ENCODE peak calls at places on chromosomes 5 and 9, in eight cellular contexts. One of them, this sample, is unnamed.

GRCh38 chr5:181241393-181241975 is 2.2 kb downstream of the RACK1 start:
- DNase-seq in prostate gland: no peak
- DNase-seq in lower lobe of right lung: no peak
- DNase-seq in fibroblast of mammary gland: peak; percentile 93
- DNase-seq in psoas muscle: peak; percentile 68
- DNase-seq in GM23338: no peak
- DNase-seq in astrocyte of the spinal cord: peak; percentile 77
- DNase-seq in A549: peak; percentile 64
- DNase-seq in this sample: no peak

GRCh38 chr9:35520404-35520790 is 30.5 kb downstream of the RUSC2 start:
- DNase-seq in lower lobe of right lung: no peak
- DNase-seq in A549: no peak
- DNase-seq in astrocyte of the spinal cord: no peak
- DNase-seq in psoas muscle: no peak
- DNase-seq in fibroblast of mammary gland: no peak
- DNase-seq in GM23338: no peak
- DNase-seq in prostate gland: no peak
- DNase-seq in this sample: no peak

GRCh38 chr9:78986446-78986845 is 585.3 kb upstream of the TLE4 start:
- DNase-seq in lower lobe of right lung: no peak
- DNase-seq in prostate gland: no peak
- DNase-seq in fibroblast of mammary gland: no peak
- DNase-seq in psoas muscle: no peak
- DNase-seq in GM23338: no peak
- DNase-seq in A549: no peak
- DNase-seq in astrocyte of the spinal cord: no peak
- DNase-seq in this sample: no peak

GRCh38 chr9:8287501-8287900 is 487.9 kb upstream of the DMAC1 start:
- DNase-seq in prostate gland: no peak
- DNase-seq in fibroblast of mammary gland: no peak
- DNase-seq in psoas muscle: no peak
- DNase-seq in lower lobe of right lung: no peak
- DNase-seq in A549: no peak
- DNase-seq in astrocyte of the spinal cord: no peak
- DNase-seq in GM23338: no peak
- DNase-seq in this sample: no peak

GRCh38 chr5:74196233-74196632 is 444.3 kb downstream of the ENC1 start:
- DNase-seq in prostate gland: no peak
- DNase-seq in A549: no peak
- DNase-seq in astrocyte of the spinal cord: no peak
- DNase-seq in psoas muscle: no peak
- DNase-seq in fibroblast of mammary gland: no peak
- DNase-seq in lower lobe of right lung: no peak
- DNase-seq in GM23338: no peak
- DNase-seq in this sample: no peak

GRCh38 chr9:104819033-104819432 is 55.1 kb downstream of the NIPSNAP3B start:
- DNase-seq in astrocyte of the spinal cord: no peak
- DNase-seq in A549: no peak
- DNase-seq in prostate gland: no peak
- DNase-seq in lower lobe of right lung: no peak
- DNase-seq in fibroblast of mammary gland: no peak
- DNase-seq in GM23338: no peak
- DNase-seq in psoas muscle: no peak
- DNase-seq in this sample: no peak

GRCh38 chr9:124792976-124793594 is 16.2 kb downstream of the OLFML2A start:
- DNase-seq in astrocyte of the spinal cord: no peak
- DNase-seq in A549: no peak
- DNase-seq in fibroblast of mammary gland: peak; percentile 69
- DNase-seq in lower lobe of right lung: no peak
- DNase-seq in GM23338: no peak
- DNase-seq in psoas muscle: peak; percentile 86
- DNase-seq in prostate gland: no peak
- DNase-seq in this sample: no peak

GRCh38 chr9:31597977-31598376 is 786.5 kb upstream of the ACO1 start:
- DNase-seq in prostate gland: no peak
- DNase-seq in A549: no peak
- DNase-seq in GM23338: no peak
- DNase-seq in psoas muscle: no peak
- DNase-seq in astrocyte of the spinal cord: peak; percentile 44
- DNase-seq in lower lobe of right lung: no peak
- DNase-seq in fibroblast of mammary gland: peak; percentile 2
- DNase-seq in this sample: peak; percentile 12

GRCh38 chr5:126446498-126447224 is 23.5 kb downstream of the GRAMD2B start:
- DNase-seq in fibroblast of mammary gland: peak; percentile 63
- DNase-seq in lower lobe of right lung: no peak
- DNase-seq in GM23338: no peak
- DNase-seq in A549: peak; percentile 17
- DNase-seq in prostate gland: no peak
- DNase-seq in astrocyte of the spinal cord: peak; percentile 67
- DNase-seq in psoas muscle: no peak
- DNase-seq in this sample: no peak

DNA sequence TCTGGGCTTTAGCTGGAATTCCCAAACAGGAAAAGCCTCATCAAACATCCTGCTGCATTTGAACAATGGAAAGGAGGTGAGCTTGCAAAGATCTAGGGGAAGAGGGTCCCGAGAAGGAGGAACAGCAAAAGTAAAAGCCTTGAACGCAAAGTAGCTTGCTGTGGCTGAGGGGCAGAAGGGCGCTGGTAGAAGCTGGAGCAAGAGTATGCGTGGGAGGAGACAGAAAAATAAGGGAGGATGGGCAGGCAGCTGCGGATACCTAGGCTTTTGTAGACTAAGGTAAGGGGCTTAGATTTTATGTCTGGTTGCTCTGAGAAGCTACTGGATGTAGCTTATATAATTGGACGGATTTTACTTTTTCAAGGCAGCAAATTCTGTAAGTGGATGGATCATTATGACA is 21.9 kb upstream of the TGFBR1 start:
- DNase-seq in astrocyte of the spinal cord: no peak
- DNase-seq in fibroblast of mammary gland: no peak
- DNase-seq in A549: no peak
- DNase-seq in GM23338: no peak
- DNase-seq in lower lobe of right lung: no peak
- DNase-seq in psoas muscle: no peak
- DNase-seq in prostate gland: no peak
- DNase-seq in this sample: no peak
- H3K4me3 ChIP-seq in astrocyte of the spinal cord: no peak overlapping the region
- H3K4me3 ChIP-seq in fibroblast of mammary gland: no peak overlapping the region
- H3K4me3 ChIP-seq in A549: no peak overlapping the region
- H3K4me3 ChIP-seq in GM23338: no peak overlapping the region
- H3K4me3 ChIP-seq in lower lobe of right lung: no peak overlapping the region
- H3K4me3 ChIP-seq in psoas muscle: no peak overlapping the region
- H3K4me3 ChIP-seq in prostate gland: no peak overlapping the region
- H3K4me3 ChIP-seq in this sample: no peak overlapping the region

DNA sequence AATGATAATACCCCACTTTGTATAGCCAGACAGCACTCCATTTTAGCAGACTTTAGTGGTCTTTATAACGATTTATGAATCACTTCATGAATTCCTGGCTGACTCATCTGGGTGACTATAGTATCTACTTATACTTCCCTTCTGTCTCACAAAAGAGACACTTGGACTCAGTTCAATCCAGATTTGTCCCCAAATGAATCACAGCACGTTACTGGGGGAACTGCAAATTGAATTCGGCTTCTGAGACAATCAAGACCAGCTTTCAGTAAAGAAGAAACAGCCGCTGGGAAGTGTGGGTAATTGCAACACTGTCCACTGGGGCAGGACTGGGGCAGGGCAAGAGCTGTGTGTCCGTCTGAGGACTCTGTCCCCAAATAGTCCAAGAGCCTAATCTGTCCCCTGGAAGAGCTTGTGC is 337.3 kb upstream of the RFX3 start:
- DNase-seq in prostate gland: no peak
- DNase-seq in astrocyte of the spinal cord: peak; percentile 90
- DNase-seq in fibroblast of mammary gland: peak; percentile 98
- DNase-seq in A549: peak; percentile 44
- DNase-seq in GM23338: no peak
- DNase-seq in psoas muscle: peak; percentile 52
- DNase-seq in lower lobe of right lung: no peak
- DNase-seq in this sample: peak; percentile 46
- TF ChIP-seq CTCF in prostate gland: no peak
- TF ChIP-seq CTCF in astrocyte of the spinal cord: no peak
- TF ChIP-seq CTCF in fibroblast of mammary gland: peak; percentile 17
- TF ChIP-seq CTCF in A549: no peak
- TF ChIP-seq CTCF in GM23338: no peak
- TF ChIP-seq CTCF in psoas muscle: no peak
- TF ChIP-seq CTCF in lower lobe of right lung: no peak
- TF ChIP-seq CTCF in this sample: peak; percentile 10

GRCh38 chr5:39201795-39202593 is 17.4 kb downstream of the FYB1 start:
- DNase-seq in A549: no peak
- DNase-seq in GM23338: no peak
- DNase-seq in astrocyte of the spinal cord: no peak
- DNase-seq in prostate gland: no peak
- DNase-seq in lower lobe of right lung: no peak
- DNase-seq in fibroblast of mammary gland: no peak
- DNase-seq in psoas muscle: no peak
- DNase-seq in this sample: no peak

GRCh38 chr5:39201160-39201794 is 18.1 kb downstream of the FYB1 start:
- DNase-seq in GM23338: no peak
- DNase-seq in A549: no peak
- DNase-seq in astrocyte of the spinal cord: no peak
- DNase-seq in prostate gland: no peak
- DNase-seq in psoas muscle: no peak
- DNase-seq in lower lobe of right lung: no peak
- DNase-seq in fibroblast of mammary gland: no peak
- DNase-seq in this sample: no peak

GRCh38 chr5:39198080-39198479 is 21.3 kb downstream of the FYB1 start:
- DNase-seq in lower lobe of right lung: no peak
- DNase-seq in A549: peak; percentile 84
- DNase-seq in GM23338: no peak
- DNase-seq in fibroblast of mammary gland: no peak
- DNase-seq in astrocyte of the spinal cord: peak; percentile 20
- DNase-seq in prostate gland: no peak
- DNase-seq in psoas muscle: no peak
- DNase-seq in this sample: no peak

GRCh38 chr5:39199335-39199734 is 20.0 kb downstream of the FYB1 start:
- DNase-seq in psoas muscle: no peak
- DNase-seq in prostate gland: no peak
- DNase-seq in fibroblast of mammary gland: no peak
- DNase-seq in GM23338: no peak
- DNase-seq in lower lobe of right lung: no peak
- DNase-seq in A549: no peak
- DNase-seq in astrocyte of the spinal cord: no peak
- DNase-seq in this sample: no peak

GRCh38 chr5:39200081-39200480 is 19.3 kb downstream of the FYB1 start:
- DNase-seq in fibroblast of mammary gland: no peak
- DNase-seq in A549: no peak
- DNase-seq in psoas muscle: no peak
- DNase-seq in lower lobe of right lung: no peak
- DNase-seq in astrocyte of the spinal cord: no peak
- DNase-seq in prostate gland: no peak
- DNase-seq in GM23338: no peak
- DNase-seq in this sample: no peak
- H3K4me3 ChIP-seq in fibroblast of mammary gland: no peak overlapping the region
- H3K4me3 ChIP-seq in A549: no peak overlapping the region
- H3K4me3 ChIP-seq in psoas muscle: no peak overlapping the region
- H3K4me3 ChIP-seq in lower lobe of right lung: peak overlapping the region; percentile 35
- H3K4me3 ChIP-seq in astrocyte of the spinal cord: no peak overlapping the region
- H3K4me3 ChIP-seq in prostate gland: no peak overlapping the region
- H3K4me3 ChIP-seq in GM23338: no peak overlapping the region
- H3K4me3 ChIP-seq in this sample: no peak overlapping the region

DNA sequence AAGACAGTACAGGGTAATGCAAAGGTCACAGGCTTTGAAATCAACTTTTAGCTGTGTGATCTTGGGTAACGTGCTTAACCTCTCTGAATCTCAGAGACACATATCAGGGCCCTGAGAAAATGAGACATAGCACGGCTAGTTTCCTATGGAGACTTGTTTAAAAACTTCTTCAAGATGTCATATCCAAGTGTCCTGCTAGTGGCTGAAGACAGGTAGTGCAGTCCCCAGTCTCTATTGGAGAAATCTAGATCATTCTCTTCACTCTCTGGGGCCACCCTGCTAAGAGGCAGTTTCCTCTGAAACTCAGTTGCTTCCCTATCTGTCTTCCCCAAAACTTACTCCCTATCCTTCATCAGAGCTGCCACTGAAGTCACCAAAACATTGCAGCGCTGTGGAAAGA is 30.3 kb upstream of the GRXCR2 start:
- DNase-seq in GM23338: peak; percentile 43
- DNase-seq in astrocyte of the spinal cord: no peak
- DNase-seq in psoas muscle: no peak
- DNase-seq in lower lobe of right lung: no peak
- DNase-seq in prostate gland: no peak
- DNase-seq in A549: peak; percentile 30
- DNase-seq in fibroblast of mammary gland: no peak
- DNase-seq in this sample: no peak
- TF ChIP-seq CTCF in GM23338: peak; percentile 46
- TF ChIP-seq CTCF in astrocyte of the spinal cord: peak; percentile 33
- TF ChIP-seq CTCF in psoas muscle: no peak
- TF ChIP-seq CTCF in lower lobe of right lung: no peak
- TF ChIP-seq CTCF in prostate gland: no peak
- TF ChIP-seq CTCF in A549: no peak
- TF ChIP-seq CTCF in fibroblast of mammary gland: peak; percentile 23
- TF ChIP-seq CTCF in this sample: peak; percentile 41

GRCh38 chr9:15513335-15513734 is 2.6 kb upstream of the PSIP1 start:
- DNase-seq in lower lobe of right lung: no peak
- DNase-seq in fibroblast of mammary gland: peak; percentile 27
- DNase-seq in prostate gland: no peak
- DNase-seq in psoas muscle: no peak
- DNase-seq in GM23338: peak; percentile 84
- DNase-seq in astrocyte of the spinal cord: no peak
- DNase-seq in A549: peak; percentile 53
- DNase-seq in this sample: no peak
- H3K4me3 ChIP-seq in lower lobe of right lung: no peak overlapping the region
- H3K4me3 ChIP-seq in fibroblast of mammary gland: no peak overlapping the region
- H3K4me3 ChIP-seq in prostate gland: no peak overlapping the region
- H3K4me3 ChIP-seq in psoas muscle: no peak overlapping the region
- H3K4me3 ChIP-seq in GM23338: peak overlapping the region; percentile 38
- H3K4me3 ChIP-seq in astrocyte of the spinal cord: no peak overlapping the region
- H3K4me3 ChIP-seq in A549: no peak overlapping the region
- H3K4me3 ChIP-seq in this sample: no peak overlapping the region

DNA sequence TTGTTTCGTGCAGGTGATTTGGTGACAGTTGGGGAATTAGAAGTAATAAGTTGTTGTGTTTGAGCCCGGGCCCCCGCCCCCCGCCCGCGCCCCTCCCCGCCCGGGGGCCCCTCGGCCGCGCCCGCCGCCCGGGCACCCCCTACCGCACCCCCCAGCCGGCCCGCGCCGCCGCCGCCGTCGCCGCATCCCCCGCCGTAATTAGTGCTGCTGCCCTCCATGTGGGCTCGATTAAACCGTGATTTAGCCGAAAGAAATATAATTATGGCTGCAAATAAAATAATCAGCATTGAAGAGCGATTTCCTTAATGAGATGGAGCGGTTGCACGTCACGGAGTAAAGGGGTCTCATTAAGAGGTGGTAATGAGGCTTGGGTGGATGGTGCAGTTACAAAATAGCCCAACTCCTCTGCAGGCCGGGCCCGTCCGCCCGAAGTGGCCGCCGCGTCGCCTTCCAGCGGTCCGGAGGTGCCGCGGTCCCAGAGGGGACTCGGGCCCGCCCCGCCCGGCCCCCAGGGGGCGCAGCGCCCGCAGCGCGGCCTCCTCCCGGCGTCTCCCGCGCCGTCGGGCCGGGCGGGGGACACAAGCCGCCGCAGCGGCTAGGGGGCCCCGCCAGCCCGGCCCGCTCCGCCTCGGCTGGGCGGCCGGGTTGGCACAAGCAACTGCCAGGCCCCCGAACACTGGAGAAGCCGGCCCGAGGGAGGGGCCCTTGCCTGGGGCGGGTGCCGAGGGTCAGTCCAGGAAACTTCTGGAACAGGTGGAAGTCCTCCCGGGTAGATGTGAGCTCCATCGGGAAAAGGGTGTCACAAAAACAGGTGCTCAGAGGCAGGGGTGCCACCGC is 6.9 kb upstream of the OTP start:
- DNase-seq in GM23338: peak; percentile 72
- DNase-seq in psoas muscle: no peak
- DNase-seq in fibroblast of mammary gland: no peak
- DNase-seq in astrocyte of the spinal cord: no peak
- DNase-seq in prostate gland: no peak
- DNase-seq in lower lobe of right lung: peak; percentile 50
- DNase-seq in A549: peak; percentile 34
- DNase-seq in this sample: no peak
- TF ChIP-seq CTCF in GM23338: no peak
- TF ChIP-seq CTCF in psoas muscle: peak; percentile 57
- TF ChIP-seq CTCF in fibroblast of mammary gland: no peak
- TF ChIP-seq CTCF in astrocyte of the spinal cord: no peak
- TF ChIP-seq CTCF in prostate gland: peak; percentile 33
- TF ChIP-seq CTCF in lower lobe of right lung: peak; percentile 45
- TF ChIP-seq CTCF in A549: peak; percentile 92
- TF ChIP-seq CTCF in this sample: peak; percentile 21

This sample was measured in astrocyte of the cerebellum.